ENCODE peak calls at places on chromosome 13, in nine cellular contexts. W is IMR-90, R is tibial nerve, G is breast epithelium, E is stomach, S is K562, D is body of pancreas, K is suprapubic skin, T is uterus. M is an unnamed sample. For H3K36me3, the result is how much of the 10 kb centered on the place peaks cover.

GRCh38 chr13:48532146-48532472 is 771 bp downstream of the RCBTB2 start:
- DNase-seq in S (no peak), T (no peak), E (no peak), D (no peak), W (peak), G (no peak), R (peak), K (no peak), M (no peak)

GRCh38 chr13:56861472-56861871 is 279.2 kb upstream of the PRR20A start:
- DNase-seq in G (no peak), W (no peak), D (no peak), R (no peak), T (no peak), K (no peak), E (no peak), S (no peak), M (no peak)

GRCh38 chr13:35697281-35697680 is 220.8 kb upstream of the MAB21L1 start:
- DNase-seq in W (no peak), S (no peak), K (peak), E (no peak), T (no peak), G (no peak), D (no peak), R (no peak), M (no peak)

GRCh38 chr13:94516456-94516855 is 37.0 kb upstream of the DCT start:
- DNase-seq in E (no peak), S (no peak), T (no peak), K (no peak), G (no peak), R (no peak), W (no peak), D (no peak), M (no peak)

GRCh38 chr13:44755872-44756271 is 179.7 kb upstream of the TSC22D1 start:
- DNase-seq in W (peak), G (no peak), S (no peak), E (no peak), R (no peak), T (no peak), D (no peak), K (no peak), M (no peak)

GRCh38 chr13:78201411-78201810 is 282.8 kb upstream of the EDNRB start:
- DNase-seq in K (no peak), S (no peak), E (no peak), W (no peak), R (no peak), D (no peak), G (no peak), T (no peak), M (no peak)

GRCh38 chr13:71879129-71879535 is 12.1 kb upstream of the DACH1 start:
- DNase-seq in T (no peak), K (no peak), S (no peak), E (no peak), G (no peak), D (peak), R (no peak), W (peak), M (no peak)

GRCh38 chr13:43240278-43240677 is 216.9 kb downstream of the DNAJC15 start:
- DNase-seq in D (no peak), T (no peak), R (no peak), W (no peak), K (no peak), E (no peak), G (no peak), S (no peak), M (no peak)

GRCh38 chr13:101624981-101625380 is 172.5 kb downstream of the ITGBL1 start:
- DNase-seq in G (no peak), R (no peak), W (no peak), K (no peak), T (no peak), E (no peak), S (no peak), D (no peak), M (no peak)

GRCh38 chr13:34208326-34208725 is 390.4 kb downstream of the RFC3 start:
- DNase-seq in S (no peak), D (no peak), K (no peak), G (no peak), W (peak), R (no peak), T (no peak), E (no peak), M (no peak)

GRCh38 chr13:53151692-53152421 is 123.2 kb downstream of the OLFM4 start:
- DNase-seq in K (no peak), E (peak), G (no peak), W (peak), T (no peak), S (peak), D (peak), R (peak), M (no peak)

GRCh38 chr13:41938918-41939317 is 22.0 kb downstream of the VWA8 start:
- DNase-seq in E (no peak), T (no peak), K (no peak), S (no peak), W (no peak), R (no peak), G (no peak), D (no peak), M (no peak)

GRCh38 chr13:41224113-41225110 is 30.0 kb upstream of the KBTBD7 start:
- DNase-seq in K (no peak), G (no peak), D (no peak), W (peak), T (no peak), S (no peak), R (no peak), E (no peak), M (no peak)

GRCh38 chr13:71867101-71867814 is at the start of gene DACH1:
- DNase-seq in E (peak), S (no peak), D (peak), W (peak), R (peak), K (peak), G (no peak), T (peak), M (peak)

GRCh38 chr13:95865080-95865597 is 188.1 kb downstream of the UGGT2 start:
- DNase-seq in E (no peak), G (no peak), W (no peak), S (no peak), T (no peak), D (no peak), K (no peak), R (no peak), M (no peak)

GRCh38 chr13:96075953-96076543 is 13.9 kb upstream of the HS6ST3 start:
- DNase-seq in R (no peak), W (peak), S (peak), T (no peak), E (no peak), K (no peak), D (no peak), G (no peak), M (no peak)

GRCh38 chr13:71607575-71607974 is 259.4 kb downstream of the DACH1 start:
- DNase-seq in G (no peak), S (no peak), T (no peak), D (no peak), R (no peak), W (no peak), E (no peak), K (no peak), M (no peak)

GRCh38 chr13:39047560-39047959 is 9.3 kb downstream of the NHLRC3 start:
- DNase-seq in T (no peak), K (no peak), S (no peak), W (no peak), E (no peak), R (no peak), G (no peak), D (no peak), M (no peak)

GRCh38 chr13:64130170-64130569 is 2714.5 kb upstream of the PCDH20 start:
- DNase-seq in S (no peak), T (no peak), W (no peak), R (no peak), D (no peak), K (no peak), E (no peak), G (no peak), M (no peak)

GRCh38 chr13:61414686-61415664 is 674 bp downstream of the PCDH20 start:
- DNase-seq in T (peak), E (peak), D (peak), S (no peak), K (peak), G (no peak), R (no peak), W (no peak), M (peak)

GRCh38 chr13:21872795-21873194 is 201.9 kb downstream of the FGF9 start:
- DNase-seq in W (peak), R (no peak), S (no peak), D (no peak), G (no peak), T (no peak), K (no peak), E (no peak), M (no peak)

GRCh38 chr13:52599037-52599852 is 43.0 kb upstream of the HNRNPA1L2 start:
- DNase-seq in S (no peak), T (no peak), G (peak), W (peak), R (peak), K (no peak), D (no peak), E (no peak), M (no peak)

GRCh38 chr13:24511019-24511823 is 1.4 kb downstream of the PARP4 start:
- DNase-seq in K (no peak), S (peak), G (peak), W (peak), D (no peak), E (peak), R (peak), T (no peak), M (peak)

GRCh38 chr13:33139186-33139585 is 123.0 kb downstream of the KL start:
- DNase-seq in R (peak), W (no peak), D (peak), E (no peak), S (no peak), T (no peak), K (peak), G (no peak), M (peak)

GRCh38 chr13:41652735-41653361 is 195.5 kb downstream of the RGCC start:
- DNase-seq in G (no peak), K (no peak), D (peak), W (peak), E (no peak), R (peak), S (peak), T (no peak), M (peak)

GRCh38 chr13:61110804-61111203 is 304.8 kb downstream of the PCDH20 start:
- DNase-seq in R (no peak), W (no peak), K (no peak), D (no peak), S (no peak), E (no peak), G (no peak), T (no peak), M (no peak)

GRCh38 chr13:35179494-35179893 is 237.4 kb downstream of the NBEA start:
- DNase-seq in G (no peak), E (no peak), S (no peak), K (no peak), W (no peak), D (no peak), R (no peak), T (no peak), M (no peak)

GRCh38 chr13:82833928-82834327 is 1048.3 kb downstream of the SLITRK1 start:
- DNase-seq in S (no peak), K (no peak), D (no peak), R (no peak), T (no peak), E (no peak), W (peak), G (no peak), M (no peak)

GRCh38 chr13:31894931-31895330 is 136.6 kb upstream of the FRY start:
- DNase-seq in S (no peak), T (no peak), G (no peak), E (no peak), R (no peak), D (no peak), W (no peak), K (no peak), M (no peak)

GRCh38 chr13:100100115-100100879 is 11.4 kb downstream of the PCCA start:
- DNase-seq in G (peak), W (peak), E (peak), K (no peak), S (no peak), T (no peak), R (peak), D (peak), M (no peak)

GRCh38 chr13:75643693-75644092 is 7.6 kb downstream of the LMO7 start:
- DNase-seq in G (no peak), R (no peak), S (no peak), K (no peak), W (no peak), D (no peak), E (no peak), T (no peak), M (no peak)

GRCh38 chr13:86383561-86383960 is 584.3 kb upstream of the SLITRK6 start:
- DNase-seq in G (no peak), E (no peak), D (no peak), W (no peak), K (no peak), S (no peak), T (no peak), R (no peak), M (no peak)

GRCh38 chr13:80551650-80552497 is 210.9 kb upstream of the SPRY2 start:
- DNase-seq in W (no peak), R (no peak), S (peak), T (no peak), D (no peak), K (no peak), G (no peak), E (no peak), M (no peak)

GRCh38 chr13:32443111-32443510 is 15.2 kb upstream of the N4BP2L1 start:
- DNase-seq in R (peak), E (no peak), W (peak), S (peak), T (no peak), K (no peak), D (no peak), G (no peak), M (peak)

GRCh38 chr13:33676700-33677048 is 141.3 kb upstream of the RFC3 start:
- DNase-seq in K (no peak), E (peak), S (no peak), W (peak), G (peak), T (peak), R (peak), D (peak), M (no peak)

GRCh38 chr13:24625324-24625723 is 54.9 kb upstream of the ATP12A start:
- DNase-seq in R (no peak), E (no peak), G (no peak), S (no peak), D (no peak), K (no peak), W (no peak), T (no peak), M (no peak)

GRCh38 chr13:114012141-114012540 is 38.3 kb upstream of the C13orf46 start:
- DNase-seq in T (no peak), K (no peak), R (no peak), G (no peak), E (no peak), W (no peak), S (no peak), D (no peak), M (no peak)

GRCh38 chr13:42645717-42646116 is 71.8 kb downstream of the TNFSF11 start:
- DNase-seq in K (no peak), G (no peak), S (no peak), T (no peak), E (no peak), R (no peak), D (no peak), W (no peak), M (no peak)

GRCh38 chr13:113413178-113413897 is 40.0 kb downstream of the ADPRHL1 start:
- DNase-seq in D (no peak), W (no peak), T (no peak), G (no peak), E (no peak), R (no peak), K (no peak), S (no peak), M (no peak)

GRCh38 chr13:113616991-113617749 is 32.6 kb downstream of the TFDP1 start:
- DNase-seq in D (no peak), T (no peak), S (no peak), G (no peak), K (no peak), R (no peak), E (peak), W (peak), M (no peak)

GRCh38 chr13:98866882-98867281 is 111.0 kb downstream of the DOCK9 start:
- DNase-seq in G (no peak), K (no peak), S (no peak), E (no peak), R (no peak), D (no peak), W (no peak), T (no peak), M (no peak)

GRCh38 chr13:98871727-98872126 is 106.1 kb downstream of the DOCK9 start:
- DNase-seq in K (no peak), T (no peak), G (no peak), E (no peak), W (no peak), R (no peak), S (no peak), D (no peak), M (no peak)

GRCh38 chr13:98873377-98874028 is 104.4 kb downstream of the DOCK9 start:
- DNase-seq in K (no peak), E (no peak), R (no peak), D (no peak), S (no peak), G (no peak), T (no peak), W (no peak), M (no peak)

GRCh38 chr13:98868932-98869331 is 108.9 kb downstream of the DOCK9 start:
- DNase-seq in T (no peak), S (no peak), G (no peak), R (no peak), W (no peak), D (no peak), E (no peak), K (no peak), M (no peak)

DNA sequence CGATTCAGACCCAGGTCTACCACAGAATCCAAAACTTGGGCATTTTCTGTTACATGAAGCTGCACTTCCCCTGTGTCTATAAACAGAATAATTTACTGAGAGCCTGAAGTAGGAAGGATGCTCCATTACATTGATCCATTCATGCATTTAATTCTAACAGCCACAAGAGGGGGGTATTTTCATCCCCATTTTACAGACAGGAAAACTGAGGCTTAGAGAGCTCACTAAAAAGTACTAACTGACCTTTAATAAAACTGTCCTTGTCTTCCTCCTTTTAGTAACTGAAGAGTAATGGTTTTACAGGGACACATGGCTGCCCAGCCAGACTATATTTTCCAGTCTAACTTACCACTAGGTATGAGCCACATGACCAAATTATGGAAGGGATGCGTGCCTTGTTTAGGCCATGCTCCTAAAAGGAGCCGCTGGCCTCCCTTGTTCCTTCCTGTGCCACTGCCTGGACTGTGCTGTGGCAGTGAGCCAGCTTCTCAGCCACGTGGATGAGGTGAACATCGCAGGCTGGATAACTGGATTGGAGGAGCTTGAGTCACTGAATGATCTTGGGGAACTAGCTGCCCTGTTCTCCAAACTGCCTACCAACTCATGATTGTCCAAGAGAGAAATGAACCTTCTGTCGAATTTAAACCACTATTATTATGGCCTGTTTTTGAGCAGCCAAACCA is 108.3 kb downstream of the DOCK9 start:
- DNase-seq in G (no peak), W (no peak), T (no peak), R (no peak), D (peak), E (peak), S (no peak), K (no peak), M (no peak)
- H3K36me3 ChIP-seq in G (under half), W (under half), T (under half), R (half or more), D (under half), E (half or more), S (under half), K (half or more), M (half or more)

GRCh38 chr13:110555601-110556223 is 5.8 kb downstream of the RAB20 start:
- DNase-seq in K (no peak), S (no peak), D (peak), R (no peak), T (no peak), W (no peak), G (peak), E (peak), M (peak)

GRCh38 chr13:110559429-110559943 is 2.0 kb downstream of the RAB20 start:
- DNase-seq in G (peak), T (no peak), E (peak), S (no peak), K (no peak), D (peak), W (peak), R (no peak), M (peak)

GRCh38 chr13:110556224-110556606 is 5.3 kb downstream of the RAB20 start:
- DNase-seq in D (no peak), G (no peak), S (no peak), K (no peak), T (no peak), R (no peak), W (no peak), E (no peak), M (no peak)

GRCh38 chr13:110557082-110557481 is 4.4 kb downstream of the RAB20 start:
- DNase-seq in S (no peak), K (no peak), D (no peak), R (no peak), T (no peak), W (no peak), E (no peak), G (no peak), M (no peak)

GRCh38 chr13:110557610-110558305 is 3.8 kb downstream of the RAB20 start:
- DNase-seq in E (peak), R (no peak), S (no peak), W (no peak), G (no peak), K (no peak), D (peak), T (no peak), M (no peak)
- TF ChIP-seq POLR2A in E (no peak), R (no peak), S (no peak), W (no peak), G (no peak), K (no peak), D (peak), T (no peak), M (no peak)

GRCh38 chr13:19959141-19959830 is 759 bp downstream of the ZMYM2 start:
- DNase-seq in W (peak), K (peak), S (peak), T (peak), E (peak), G (peak), D (peak), R (peak), M (peak)
- TF ChIP-seq CTCF in W (peak), K (no peak), S (peak), T (no peak), E (no peak), G (peak), D (peak), R (no peak), M (no peak)

DNA sequence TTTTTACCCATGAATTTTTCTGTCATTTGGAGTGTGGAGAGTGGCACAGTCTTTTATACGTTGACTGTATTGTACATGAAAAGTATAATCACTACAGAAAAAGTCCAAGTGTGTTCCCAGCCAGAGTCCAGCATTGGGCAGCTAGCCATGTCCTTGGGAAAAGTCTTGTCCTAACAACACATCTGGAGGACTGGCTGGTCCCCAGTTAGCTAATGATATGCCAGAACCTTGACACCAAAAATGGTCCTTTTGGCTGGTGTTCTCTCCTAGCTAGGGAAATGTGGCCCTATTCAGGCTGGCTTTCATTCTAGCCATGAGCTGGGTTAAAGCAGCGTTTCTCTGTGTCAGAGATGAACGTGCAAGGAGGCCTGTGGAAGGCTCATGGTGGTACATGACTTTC is 98.9 kb downstream of the ESD start:
- DNase-seq in S (no peak), W (no peak), K (no peak), G (no peak), T (peak), R (peak), D (peak), E (peak), M (no peak)
- H3K36me3 ChIP-seq in S (half or more), W (under half), K (half or more), G (under half), T (under half), R (half or more), D (under half), E (half or more), M (under half)

GRCh38 chr13:27968316-27969072 is 621 bp downstream of the CDX2 start:
- DNase-seq in D (peak), K (no peak), G (no peak), S (no peak), W (no peak), E (peak), T (no peak), R (no peak), M (no peak)

GRCh38 chr13:27967736-27968315 is 1.3 kb downstream of the CDX2 start:
- DNase-seq in S (no peak), K (no peak), D (no peak), R (no peak), T (no peak), E (peak), W (no peak), G (no peak), M (no peak)

GRCh38 chr13:27970382-27971235 is 1.5 kb upstream of the CDX2 start:
- DNase-seq in T (no peak), G (no peak), K (no peak), R (no peak), S (no peak), E (peak), W (no peak), D (no peak), M (no peak)

GRCh38 chr13:27969866-27970229 is 733 bp upstream of the CDX2 start:
- DNase-seq in R (no peak), W (no peak), S (no peak), T (no peak), D (no peak), K (no peak), G (no peak), E (no peak), M (no peak)

GRCh38 chr13:27969073-27969865 is at the start of gene CDX2:
- DNase-seq in S (no peak), W (no peak), T (no peak), G (no peak), R (no peak), K (no peak), E (peak), D (peak), M (peak)
- TF ChIP-seq POLR2A in S (no peak), W (no peak), T (no peak), G (no peak), R (no peak), K (no peak), E (no peak), D (peak), M (peak)